ENCODE peak calls at places on chromosomes 3 and 15, in five cellular contexts. G, F, N, P and C are unnamed samples.

GRCh38 chr15:77508541-77509505 is 88.1 kb downstream of the HMG20A start:
- DNase-seq in G (no peak), F (no peak), N (peak; percentile 34), P (no peak), C (no peak)

GRCh38 chr3:47294392-47294791 is 11.6 kb downstream of the KLHL18 start:
- DNase-seq in G (no peak), F (no peak), N (no peak), P (no peak), C (no peak)

GRCh38 chr3:37967252-37967881 is 23.2 kb upstream of the VILL start:
- DNase-seq in G (no peak), F (peak; percentile 78), N (peak; percentile 43), P (peak; percentile 81), C (peak; percentile 82)

GRCh38 chr15:64938192-64938591 is 26.5 kb downstream of the ANKDD1A start:
- DNase-seq in G (no peak), F (no peak), N (peak; percentile 14), P (no peak), C (no peak)

GRCh38 chr15:75725021-75725718 is 12.5 kb upstream of the CSPG4 start:
- DNase-seq in G (no peak), F (no peak), N (no peak), P (no peak), C (no peak)

GRCh38 chr3:20930034-20930433 is 744.0 kb upstream of the SGO1 start:
- DNase-seq in G (no peak), F (peak; percentile 42), N (peak; percentile 2), P (peak; percentile 41), C (no peak)

GRCh38 chr3:70531063-70531657 is 218.7 kb upstream of the MDFIC2 start:
- DNase-seq in G (no peak), F (peak; percentile 25), N (peak; percentile 11), P (no peak), C (no peak)

GRCh38 chr15:66400351-66400774 is 13.7 kb downstream of the MAP2K1 start:
- DNase-seq in G (no peak), F (no peak), N (peak; percentile 28), P (no peak), C (no peak)

GRCh38 chr3:29064085-29064484 is 216.8 kb upstream of the RBMS3 start:
- DNase-seq in G (no peak), F (peak; percentile 43), N (peak; percentile 79), P (no peak), C (no peak)

GRCh38 chr15:25401511-25401910 is 37.3 kb downstream of the UBE3A start:
- DNase-seq in G (no peak), F (no peak), N (no peak), P (no peak), C (no peak)

GRCh38 chr3:188764609-188765008 is 407.2 kb upstream of the TPRG1 start:
- DNase-seq in G (no peak), F (no peak), N (no peak), P (no peak), C (no peak)

GRCh38 chr3:52524752-52525661 is 8.7 kb downstream of the NT5DC2 start:
- DNase-seq in G (peak; percentile 18), F (no peak), N (no peak), P (no peak), C (no peak)

GRCh38 chr3:181442066-181442465 is 269.7 kb upstream of the SOX2 start:
- DNase-seq in G (no peak), F (no peak), N (no peak), P (no peak), C (no peak)

GRCh38 chr3:126147147-126147931 is 33.0 kb downstream of the ALDH1L1 start:
- DNase-seq in G (no peak), F (no peak), N (no peak), P (no peak), C (no peak)